ENCODE peak calls at places on chromosomes 3 and 15, in five cellular contexts. One of them, this sample, is unnamed.
A peak's percentile ranks its signal among the peaks of the same experiment; 100 is the strongest.

GRCh38 chr15:28974142-28974541 is 88.4 kb downstream of the APBA2 start:
- DNase-seq in HepG2: no peak
- DNase-seq in K562: no peak
- DNase-seq in GM12878: no peak
- DNase-seq in H1: no peak
- DNase-seq in this sample: no peak

GRCh38 chr15:92663250-92663951 is 7.8 kb upstream of the FAM174B start:
- DNase-seq in H1: no peak
- DNase-seq in GM12878: peak; percentile 85
- DNase-seq in K562: no peak
- DNase-seq in HepG2: no peak
- DNase-seq in this sample: no peak

GRCh38 chr3:143307613-143308183 is 188.1 kb downstream of the CHST2 start:
- DNase-seq in K562: peak; percentile 85
- DNase-seq in GM12878: peak; percentile 31
- DNase-seq in H1: no peak
- DNase-seq in HepG2: no peak
- DNase-seq in this sample: no peak

GRCh38 chr3:107384907-107385306 is 7.7 kb downstream of the CCDC54 start:
- DNase-seq in HepG2: no peak
- DNase-seq in H1: no peak
- DNase-seq in GM12878: no peak
- DNase-seq in K562: no peak
- DNase-seq in this sample: peak; percentile 65

GRCh38 chr3:36214460-36214859 is 165.8 kb upstream of the STAC start:
- DNase-seq in HepG2: no peak
- DNase-seq in H1: no peak
- DNase-seq in K562: no peak
- DNase-seq in GM12878: no peak
- DNase-seq in this sample: no peak

GRCh38 chr3:162437480-162437879 is 940.9 kb downstream of the OTOL1 start:
- DNase-seq in GM12878: no peak
- DNase-seq in HepG2: no peak
- DNase-seq in K562: no peak
- DNase-seq in H1: no peak
- DNase-seq in this sample: no peak

GRCh38 chr15:72994778-72995177 is 57.5 kb upstream of the NEO1 start:
- DNase-seq in K562: no peak
- DNase-seq in H1: no peak
- DNase-seq in GM12878: no peak
- DNase-seq in HepG2: no peak
- DNase-seq in this sample: no peak

GRCh38 chr3:64082917-64083587 is 59.8 kb upstream of the PSMD6 start:
- DNase-seq in GM12878: no peak
- DNase-seq in H1: no peak
- DNase-seq in HepG2: no peak
- DNase-seq in K562: no peak
- DNase-seq in this sample: no peak

GRCh38 chr15:34708422-34708821 is 46.4 kb downstream of the GJD2 start:
- DNase-seq in HepG2: peak; percentile 28
- DNase-seq in GM12878: no peak
- DNase-seq in H1: no peak
- DNase-seq in K562: peak; percentile 50
- DNase-seq in this sample: peak; percentile 81

GRCh38 chr3:127490271-127491023 is 100.1 kb downstream of the TPRA1 start:
- DNase-seq in K562: no peak
- DNase-seq in H1: peak; percentile 30
- DNase-seq in HepG2: no peak
- DNase-seq in GM12878: no peak
- DNase-seq in this sample: no peak

GRCh38 chr3:120506828-120507774 is 56.3 kb upstream of the FSTL1 start:
- DNase-seq in K562: peak; percentile 16
- DNase-seq in H1: peak; percentile 59
- DNase-seq in GM12878: no peak
- DNase-seq in HepG2: peak; percentile 32
- DNase-seq in this sample: peak; percentile 79

GRCh38 chr15:56919708-56920637 is 1.5 kb downstream of the TCF12 start:
- DNase-seq in HepG2: peak; percentile 18
- DNase-seq in H1: peak; percentile 60
- DNase-seq in K562: no peak
- DNase-seq in GM12878: no peak
- DNase-seq in this sample: peak; percentile 72

GRCh38 chr3:30470566-30470965 is 135.8 kb upstream of the TGFBR2 start:
- DNase-seq in H1: no peak
- DNase-seq in HepG2: no peak
- DNase-seq in K562: no peak
- DNase-seq in GM12878: no peak
- DNase-seq in this sample: no peak

GRCh38 chr15:95431518-95431917 is 899.0 kb upstream of the NR2F2 start:
- DNase-seq in K562: no peak
- DNase-seq in HepG2: no peak
- DNase-seq in GM12878: no peak
- DNase-seq in H1: no peak
- DNase-seq in this sample: no peak

GRCh38 chr3:27429909-27430308 is 54.3 kb downstream of the SLC4A7 start:
- DNase-seq in H1: no peak
- DNase-seq in HepG2: no peak
- DNase-seq in K562: no peak
- DNase-seq in GM12878: no peak
- DNase-seq in this sample: no peak

GRCh38 chr15:69747193-69747592 is 294.6 kb downstream of the RPLP1 start:
- DNase-seq in HepG2: no peak
- DNase-seq in H1: no peak
- DNase-seq in K562: no peak
- DNase-seq in GM12878: no peak
- DNase-seq in this sample: no peak

GRCh38 chr15:69740684-69741083 is 288.1 kb downstream of the RPLP1 start:
- DNase-seq in H1: no peak
- DNase-seq in K562: no peak
- DNase-seq in GM12878: no peak
- DNase-seq in HepG2: no peak
- DNase-seq in this sample: no peak

GRCh38 chr15:69744421-69745162 is 292.0 kb downstream of the RPLP1 start:
- DNase-seq in HepG2: no peak
- DNase-seq in GM12878: no peak
- DNase-seq in K562: no peak
- DNase-seq in H1: no peak
- DNase-seq in this sample: no peak

GRCh38 chr15:69743091-69743490 is 290.5 kb downstream of the RPLP1 start:
- DNase-seq in HepG2: no peak
- DNase-seq in GM12878: no peak
- DNase-seq in K562: no peak
- DNase-seq in H1: no peak
- DNase-seq in this sample: no peak

GRCh38 chr15:69742361-69742760 is 289.7 kb downstream of the RPLP1 start:
- DNase-seq in GM12878: no peak
- DNase-seq in K562: no peak
- DNase-seq in H1: no peak
- DNase-seq in HepG2: no peak
- DNase-seq in this sample: no peak
- TF ChIP-seq CREB1 in GM12878: no peak
- TF ChIP-seq CREB1 in K562: no peak
- TF ChIP-seq CREB1 in H1: no peak
- TF ChIP-seq CREB1 in HepG2: no peak
- TF ChIP-seq CREB1 in this sample: no peak

GRCh38 chr15:83435202-83435601 is 11.9 kb upstream of the SH3GL3 start:
- DNase-seq in H1: no peak
- DNase-seq in GM12878: no peak
- DNase-seq in K562: no peak
- DNase-seq in HepG2: no peak
- DNase-seq in this sample: no peak

GRCh38 chr15:83435782-83436181 is 11.4 kb upstream of the SH3GL3 start:
- DNase-seq in K562: no peak
- DNase-seq in GM12878: no peak
- DNase-seq in HepG2: no peak
- DNase-seq in H1: no peak
- DNase-seq in this sample: no peak

DNA sequence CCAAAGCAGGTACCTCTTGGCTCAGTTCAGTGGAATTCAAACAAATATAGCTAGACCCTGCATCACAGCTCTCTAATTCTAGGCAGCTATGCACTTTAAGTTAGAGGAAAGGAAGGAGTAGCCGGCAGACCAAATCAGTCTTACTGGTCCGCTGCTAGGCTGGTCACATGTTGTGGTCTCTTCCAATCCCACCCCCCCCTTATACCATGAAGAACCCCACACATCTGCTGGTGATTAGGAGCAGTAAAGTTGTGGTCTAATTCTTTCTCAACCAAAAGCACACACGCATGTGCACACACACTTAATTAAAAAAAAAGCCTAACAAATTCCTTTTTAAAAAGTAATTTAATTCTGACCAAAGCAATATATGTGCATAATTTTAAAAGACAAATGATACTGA is 16.7 kb upstream of the SH3GL3 start:
- DNase-seq in H1: no peak
- DNase-seq in K562: no peak
- DNase-seq in GM12878: no peak
- DNase-seq in HepG2: no peak
- DNase-seq in this sample: no peak
- H3K4me3 ChIP-seq in H1: no peak overlapping the region
- H3K4me3 ChIP-seq in K562: no peak overlapping the region
- H3K4me3 ChIP-seq in GM12878: no peak overlapping the region
- H3K4me3 ChIP-seq in HepG2: no peak overlapping the region
- H3K4me3 ChIP-seq in this sample: no peak overlapping the region

DNA sequence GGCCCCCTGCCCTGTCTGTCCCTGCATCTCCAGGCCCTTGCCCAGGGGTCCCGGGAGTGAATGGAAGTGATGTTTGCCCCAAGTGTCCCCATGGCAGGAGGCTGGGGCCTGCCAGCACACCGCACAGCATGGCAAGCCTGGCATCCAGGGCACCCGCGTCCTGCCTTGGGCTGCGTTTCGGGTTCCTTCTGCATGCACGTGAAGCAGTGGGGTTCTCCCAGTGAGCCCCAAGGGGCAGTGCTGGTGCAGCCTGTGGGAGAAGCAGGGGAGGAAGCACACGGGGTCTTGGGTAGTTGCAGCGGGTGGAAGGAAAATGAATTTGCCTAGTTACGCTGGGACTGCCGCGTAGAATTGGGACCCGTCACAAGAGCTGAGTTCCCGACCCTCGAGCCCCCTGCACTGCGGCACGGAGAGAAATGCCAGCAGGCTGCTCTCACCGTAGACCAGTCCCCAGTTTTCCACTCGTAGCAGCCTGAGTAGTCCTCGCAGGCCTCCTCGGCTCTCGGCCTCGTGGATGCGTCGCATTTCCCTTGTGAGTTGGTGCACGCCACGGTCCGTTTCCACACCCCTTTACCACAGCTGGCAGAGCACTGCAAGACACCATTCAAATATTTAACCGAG is 259.5 kb upstream of the LYSMD4 start:
- DNase-seq in GM12878: no peak
- DNase-seq in HepG2: no peak
- DNase-seq in H1: no peak
- DNase-seq in K562: no peak
- DNase-seq in this sample: no peak
- TF ChIP-seq CREB1 in GM12878: no peak
- TF ChIP-seq CREB1 in HepG2: no peak
- TF ChIP-seq CREB1 in H1: no peak
- TF ChIP-seq CREB1 in K562: no peak
- TF ChIP-seq CREB1 in this sample: no peak

DNA sequence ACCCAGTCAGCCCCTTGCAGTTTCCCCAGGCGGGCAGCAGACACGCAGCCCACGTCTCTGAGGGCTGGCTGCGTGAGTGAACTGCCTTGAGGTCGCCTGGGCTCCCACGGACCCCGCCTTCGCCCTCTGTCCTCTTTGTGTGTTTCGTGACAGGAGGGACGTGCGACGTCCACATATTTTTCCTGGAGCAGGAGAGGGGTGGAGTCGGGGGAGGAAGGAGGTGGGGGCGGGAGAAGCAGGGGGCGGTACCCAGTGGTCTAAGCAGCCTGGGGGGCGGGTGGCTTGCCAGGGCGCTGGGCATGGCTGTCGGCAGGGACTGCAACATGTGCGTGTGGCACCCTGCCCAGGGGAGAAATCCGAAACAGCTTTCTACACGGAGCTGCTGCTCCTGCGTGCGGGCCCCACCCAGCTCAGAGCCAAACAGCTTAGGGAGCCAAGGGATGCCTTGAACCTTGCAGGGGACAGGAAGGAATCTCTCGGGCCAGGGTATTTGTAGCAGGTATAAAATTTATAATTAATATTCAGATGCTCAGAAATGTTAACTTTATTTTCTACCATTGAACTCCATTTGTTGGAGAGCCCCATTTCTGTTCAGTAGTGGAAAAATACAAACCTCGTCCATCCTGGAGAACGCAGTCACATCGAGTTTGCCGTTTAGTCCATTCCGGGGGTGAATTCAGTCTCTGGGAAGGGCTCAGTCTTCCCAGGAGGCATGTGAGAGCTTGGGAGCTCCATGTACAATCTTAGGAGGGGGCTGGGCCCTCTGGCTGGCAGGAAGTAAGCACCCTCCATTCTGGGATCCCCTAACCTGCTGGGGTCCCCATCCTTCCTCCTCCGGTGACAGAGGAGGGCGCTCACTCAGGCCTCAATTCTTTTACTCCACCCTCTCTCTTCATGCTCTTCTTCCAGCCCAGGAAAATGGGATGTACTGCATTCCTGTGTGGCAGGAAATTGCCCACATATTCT is 79.1 kb upstream of the MEF2A start:
- DNase-seq in K562: no peak
- DNase-seq in HepG2: no peak
- DNase-seq in GM12878: no peak
- DNase-seq in H1: no peak
- DNase-seq in this sample: peak; percentile 55
- H3K4me3 ChIP-seq in K562: no peak overlapping the region
- H3K4me3 ChIP-seq in HepG2: peak overlapping the region; percentile 48
- H3K4me3 ChIP-seq in GM12878: no peak overlapping the region
- H3K4me3 ChIP-seq in H1: peak overlapping the region; percentile 51
- H3K4me3 ChIP-seq in this sample: peak overlapping the region; percentile 66

GRCh38 chr3:61563614-61564404 is 2.4 kb downstream of the PTPRG start:
- DNase-seq in GM12878: no peak
- DNase-seq in H1: peak; percentile 50
- DNase-seq in K562: no peak
- DNase-seq in HepG2: no peak
- DNase-seq in this sample: peak; percentile 71
- TF ChIP-seq CREB1 in GM12878: no peak
- TF ChIP-seq CREB1 in H1: no peak
- TF ChIP-seq CREB1 in K562: no peak
- TF ChIP-seq CREB1 in HepG2: no peak
- TF ChIP-seq CREB1 in this sample: no peak

GRCh38 chr15:60477164-60477563 is 1.8 kb downstream of the ICE2 start:
- DNase-seq in HepG2: no peak
- DNase-seq in H1: no peak
- DNase-seq in K562: no peak
- DNase-seq in GM12878: no peak
- DNase-seq in this sample: no peak
- H3K4me3 ChIP-seq in HepG2: peak overlapping the region; percentile 4
- H3K4me3 ChIP-seq in H1: no peak overlapping the region
- H3K4me3 ChIP-seq in K562: peak overlapping the region; percentile 80
- H3K4me3 ChIP-seq in GM12878: peak overlapping the region; percentile 88
- H3K4me3 ChIP-seq in this sample: peak overlapping the region; percentile 87

GRCh38 chr3:71026634-71027578 is 556.6 kb downstream of the FOXP1 start:
- DNase-seq in HepG2: peak; percentile 37
- DNase-seq in GM12878: no peak
- DNase-seq in H1: no peak
- DNase-seq in K562: no peak
- DNase-seq in this sample: no peak
- TF ChIP-seq CREB1 in HepG2: peak; percentile 20
- TF ChIP-seq CREB1 in GM12878: no peak
- TF ChIP-seq CREB1 in H1: no peak
- TF ChIP-seq CREB1 in K562: no peak
- TF ChIP-seq CREB1 in this sample: no peak

This sample was measured in GM23338.